ENCODE peak calls at places on chromosomes 16 and 17, in four cellular contexts. One of them, this sample, is unnamed.

GRCh38 chr16:12260119-12260646 is 283.6 kb downstream of the SNX29 start:
- DNase-seq in esophagus muscularis mucosa: no peak
- DNase-seq in RCC 7860: no peak
- DNase-seq in activated naive CD4-positive, alpha-beta T cell: no peak
- DNase-seq in this sample: no peak

GRCh38 chr16:84448444-84448843 is 56.0 kb downstream of the MEAK7 start:
- DNase-seq in esophagus muscularis mucosa: no peak
- DNase-seq in activated naive CD4-positive, alpha-beta T cell: no peak
- DNase-seq in RCC 7860: no peak
- DNase-seq in this sample: no peak

GRCh38 chr17:76539631-76540271 is at the start of gene PRCD:
- DNase-seq in esophagus muscularis mucosa: no peak
- DNase-seq in RCC 7860: no peak
- DNase-seq in activated naive CD4-positive, alpha-beta T cell: no peak
- DNase-seq in this sample: no peak

GRCh38 chr17:64628641-64629040 is 33.5 kb downstream of the SMURF2 start:
- DNase-seq in esophagus muscularis mucosa: no peak
- DNase-seq in RCC 7860: no peak
- DNase-seq in activated naive CD4-positive, alpha-beta T cell: no peak
- DNase-seq in this sample: no peak

GRCh38 chr16:85955566-85955965 is 56.6 kb downstream of the IRF8 start:
- DNase-seq in activated naive CD4-positive, alpha-beta T cell: no peak
- DNase-seq in esophagus muscularis mucosa: no peak
- DNase-seq in RCC 7860: no peak
- DNase-seq in this sample: no peak

GRCh38 chr17:8121531-8122390 is 2.1 kb downstream of the HES7 start:
- DNase-seq in activated naive CD4-positive, alpha-beta T cell: peak
- DNase-seq in RCC 7860: peak
- DNase-seq in esophagus muscularis mucosa: no peak
- DNase-seq in this sample: peak

GRCh38 chr17:77394540-77395295 is 253.9 kb downstream of the SEC14L1 start:
- DNase-seq in esophagus muscularis mucosa: no peak
- DNase-seq in RCC 7860: no peak
- DNase-seq in activated naive CD4-positive, alpha-beta T cell: no peak
- DNase-seq in this sample: peak

GRCh38 chr16:69865701-69866100 is 85.4 kb upstream of the CLEC18A start:
- DNase-seq in activated naive CD4-positive, alpha-beta T cell: no peak
- DNase-seq in RCC 7860: peak
- DNase-seq in esophagus muscularis mucosa: no peak
- DNase-seq in this sample: no peak

GRCh38 chr17:62876063-62876462 is 67.9 kb upstream of the MARCHF10 start:
- DNase-seq in esophagus muscularis mucosa: no peak
- DNase-seq in activated naive CD4-positive, alpha-beta T cell: no peak
- DNase-seq in RCC 7860: no peak
- DNase-seq in this sample: peak

GRCh38 chr16:35187665-35188225 is 1728.3 kb downstream of the TP53TG3F start:
- DNase-seq in RCC 7860: no peak
- DNase-seq in esophagus muscularis mucosa: peak
- DNase-seq in activated naive CD4-positive, alpha-beta T cell: no peak
- DNase-seq in this sample: no peak

GRCh38 chr16:57637020-57637419 is 8.6 kb downstream of the ADGRG1 start:
- DNase-seq in activated naive CD4-positive, alpha-beta T cell: no peak
- DNase-seq in RCC 7860: no peak
- DNase-seq in esophagus muscularis mucosa: no peak
- DNase-seq in this sample: no peak

GRCh38 chr17:21510686-21511367 is 134.7 kb downstream of the KCNJ12 start:
- DNase-seq in activated naive CD4-positive, alpha-beta T cell: no peak
- DNase-seq in esophagus muscularis mucosa: no peak
- DNase-seq in RCC 7860: no peak
- DNase-seq in this sample: no peak

GRCh38 chr16:25108054-25108453 is 3.5 kb upstream of the LCMT1 start:
- DNase-seq in activated naive CD4-positive, alpha-beta T cell: peak
- DNase-seq in RCC 7860: no peak
- DNase-seq in esophagus muscularis mucosa: no peak
- DNase-seq in this sample: no peak

GRCh38 chr17:79944251-79944812 is 91.3 kb downstream of the TBC1D16 start:
- DNase-seq in activated naive CD4-positive, alpha-beta T cell: no peak
- DNase-seq in RCC 7860: no peak
- DNase-seq in esophagus muscularis mucosa: no peak
- DNase-seq in this sample: no peak

GRCh38 chr17:31575043-31575442 is 183.6 kb downstream of the RAB11FIP4 start:
- DNase-seq in activated naive CD4-positive, alpha-beta T cell: no peak
- DNase-seq in RCC 7860: no peak
- DNase-seq in esophagus muscularis mucosa: no peak
- DNase-seq in this sample: no peak

GRCh38 chr16:83891742-83892141 is 7.2 kb upstream of the MLYCD start:
- DNase-seq in activated naive CD4-positive, alpha-beta T cell: no peak
- DNase-seq in esophagus muscularis mucosa: no peak
- DNase-seq in RCC 7860: no peak
- DNase-seq in this sample: no peak

GRCh38 chr17:40283662-40284061 is 4.0 kb upstream of the CDC6 start:
- DNase-seq in RCC 7860: peak
- DNase-seq in esophagus muscularis mucosa: no peak
- DNase-seq in activated naive CD4-positive, alpha-beta T cell: no peak
- DNase-seq in this sample: peak

GRCh38 chr17:19590912-19591551 is 57.4 kb downstream of the SLC47A1 start:
- DNase-seq in activated naive CD4-positive, alpha-beta T cell: no peak
- DNase-seq in esophagus muscularis mucosa: no peak
- DNase-seq in RCC 7860: no peak
- DNase-seq in this sample: no peak

GRCh38 chr16:89248196-89249005 is 30.9 kb downstream of the ZNF778 start:
- DNase-seq in activated naive CD4-positive, alpha-beta T cell: no peak
- DNase-seq in esophagus muscularis mucosa: no peak
- DNase-seq in RCC 7860: no peak
- DNase-seq in this sample: no peak

GRCh38 chr16:30698816-30699614 is at the start of gene SRCAP:
- DNase-seq in RCC 7860: peak
- DNase-seq in esophagus muscularis mucosa: peak
- DNase-seq in activated naive CD4-positive, alpha-beta T cell: peak
- DNase-seq in this sample: peak

GRCh38 chr16:60413969-60414368 is 1622.3 kb downstream of the CDH8 start:
- DNase-seq in RCC 7860: no peak
- DNase-seq in activated naive CD4-positive, alpha-beta T cell: no peak
- DNase-seq in esophagus muscularis mucosa: no peak
- DNase-seq in this sample: no peak

GRCh38 chr17:76670020-76670707 is 26.6 kb upstream of the ST6GALNAC1 start:
- DNase-seq in esophagus muscularis mucosa: no peak
- DNase-seq in activated naive CD4-positive, alpha-beta T cell: no peak
- DNase-seq in RCC 7860: no peak
- DNase-seq in this sample: no peak

GRCh38 chr17:42680331-42680808 is 1.3 kb downstream of the CCR10 start:
- DNase-seq in activated naive CD4-positive, alpha-beta T cell: no peak
- DNase-seq in esophagus muscularis mucosa: no peak
- DNase-seq in RCC 7860: peak
- DNase-seq in this sample: no peak

GRCh38 chr17:63435681-63436522 is 10.2 kb downstream of the CYB561 start:
- DNase-seq in activated naive CD4-positive, alpha-beta T cell: no peak
- DNase-seq in esophagus muscularis mucosa: no peak
- DNase-seq in RCC 7860: peak
- DNase-seq in this sample: no peak

GRCh38 chr16:48441106-48441505 is 55.9 kb upstream of the SIAH1 start:
- DNase-seq in esophagus muscularis mucosa: no peak
- DNase-seq in RCC 7860: no peak
- DNase-seq in activated naive CD4-positive, alpha-beta T cell: no peak
- DNase-seq in this sample: no peak

GRCh38 chr16:84548508-84548907 is 44.0 kb upstream of the MEAK7 start:
- DNase-seq in activated naive CD4-positive, alpha-beta T cell: peak
- DNase-seq in esophagus muscularis mucosa: no peak
- DNase-seq in RCC 7860: no peak
- DNase-seq in this sample: no peak

GRCh38 chr16:26605872-26606271 is 460.9 kb upstream of the C16orf82 start:
- DNase-seq in esophagus muscularis mucosa: peak
- DNase-seq in RCC 7860: no peak
- DNase-seq in activated naive CD4-positive, alpha-beta T cell: no peak
- DNase-seq in this sample: no peak

GRCh38 chr17:29368926-29369325 is 21.2 kb upstream of the TAOK1 start:
- DNase-seq in esophagus muscularis mucosa: no peak
- DNase-seq in activated naive CD4-positive, alpha-beta T cell: no peak
- DNase-seq in RCC 7860: no peak
- DNase-seq in this sample: no peak

GRCh38 chr17:6102615-6103014 is 32.4 kb downstream of the WSCD1 start:
- DNase-seq in esophagus muscularis mucosa: no peak
- DNase-seq in activated naive CD4-positive, alpha-beta T cell: no peak
- DNase-seq in RCC 7860: no peak
- DNase-seq in this sample: no peak

GRCh38 chr16:30747331-30747730 is 894 bp upstream of the PHKG2 start:
- DNase-seq in esophagus muscularis mucosa: no peak
- DNase-seq in RCC 7860: peak
- DNase-seq in activated naive CD4-positive, alpha-beta T cell: no peak
- DNase-seq in this sample: peak

GRCh38 chr17:76640550-76641380 is 2.8 kb downstream of the ST6GALNAC1 start:
- DNase-seq in RCC 7860: no peak
- DNase-seq in esophagus muscularis mucosa: no peak
- DNase-seq in activated naive CD4-positive, alpha-beta T cell: no peak
- DNase-seq in this sample: no peak

GRCh38 chr17:57911834-57912673 is 43.2 kb downstream of the CUEDC1 start:
- DNase-seq in esophagus muscularis mucosa: no peak
- DNase-seq in activated naive CD4-positive, alpha-beta T cell: no peak
- DNase-seq in RCC 7860: no peak
- DNase-seq in this sample: peak

This sample was measured in mammary epithelial cell.